ENCODE peak calls at places on chromosomes 6 and 20, in four cellular contexts. One of them, this sample, is unnamed.

GRCh38 chr6:4135665-4136353 is 434 bp upstream of the ECI2 start:
- DNase-seq in SK-N-SH: peak; percentile 98
- DNase-seq in left lung: peak; percentile 99
- DNase-seq in adipocyte: peak; percentile 99
- DNase-seq in this sample: peak; percentile 98

GRCh38 chr6:52653151-52653550 is 17.8 kb upstream of the TMEM14A start:
- DNase-seq in SK-N-SH: no peak
- DNase-seq in left lung: no peak
- DNase-seq in adipocyte: no peak
- DNase-seq in this sample: no peak

GRCh38 chr6:5781966-5782556 is 224.7 kb downstream of the NRN1 start:
- DNase-seq in SK-N-SH: no peak
- DNase-seq in left lung: no peak
- DNase-seq in adipocyte: no peak
- DNase-seq in this sample: peak; percentile 63

GRCh38 chr6:11710221-11710836 is 68.3 kb downstream of the ADTRP start:
- DNase-seq in SK-N-SH: peak; percentile 26
- DNase-seq in left lung: no peak
- DNase-seq in adipocyte: peak; percentile 33
- DNase-seq in this sample: no peak

GRCh38 chr6:75852721-75853120 is 103.7 kb downstream of the MYO6 start:
- DNase-seq in SK-N-SH: no peak
- DNase-seq in left lung: no peak
- DNase-seq in adipocyte: peak; percentile 39
- DNase-seq in this sample: no peak

GRCh38 chr6:146990284-146990683 is 213.9 kb upstream of the STXBP5 start:
- DNase-seq in SK-N-SH: no peak
- DNase-seq in left lung: no peak
- DNase-seq in adipocyte: peak; percentile 41
- DNase-seq in this sample: no peak

GRCh38 chr20:44917399-44917798 is 7.5 kb downstream of the PABPC1L start:
- DNase-seq in SK-N-SH: no peak
- DNase-seq in left lung: no peak
- DNase-seq in adipocyte: no peak
- DNase-seq in this sample: no peak

GRCh38 chr6:162055365-162055764 is 672.2 kb downstream of the PRKN start:
- DNase-seq in SK-N-SH: no peak
- DNase-seq in left lung: peak; percentile 22
- DNase-seq in adipocyte: no peak
- DNase-seq in this sample: peak; percentile 12

GRCh38 chr6:133309579-133309978 is 68.4 kb downstream of the EYA4 start:
- DNase-seq in SK-N-SH: no peak
- DNase-seq in left lung: no peak
- DNase-seq in adipocyte: peak; percentile 65
- DNase-seq in this sample: no peak

GRCh38 chr6:41040101-41040910 is 1.3 kb upstream of the UNC5CL start:
- DNase-seq in SK-N-SH: no peak
- DNase-seq in left lung: no peak
- DNase-seq in adipocyte: no peak
- DNase-seq in this sample: no peak

GRCh38 chr20:53149652-53150205 is 177.6 kb downstream of the TSHZ2 start:
- DNase-seq in SK-N-SH: no peak
- DNase-seq in left lung: no peak
- DNase-seq in adipocyte: no peak
- DNase-seq in this sample: no peak

GRCh38 chr6:41182069-41183034 is 18.6 kb downstream of the TREML2 start:
- DNase-seq in SK-N-SH: peak; percentile 55
- DNase-seq in left lung: no peak
- DNase-seq in adipocyte: peak; percentile 65
- DNase-seq in this sample: peak; percentile 75

GRCh38 chr6:1789092-1789491 is 179.4 kb downstream of the FOXC1 start:
- DNase-seq in SK-N-SH: no peak
- DNase-seq in left lung: no peak
- DNase-seq in adipocyte: no peak
- DNase-seq in this sample: no peak

GRCh38 chr6:73604461-73604860 is 49.3 kb downstream of the SLC17A5 start:
- DNase-seq in SK-N-SH: no peak
- DNase-seq in left lung: no peak
- DNase-seq in adipocyte: no peak
- DNase-seq in this sample: no peak

GRCh38 chr20:38920851-38921250 is 5.4 kb upstream of the FAM83D start:
- DNase-seq in SK-N-SH: no peak
- DNase-seq in left lung: no peak
- DNase-seq in adipocyte: no peak
- DNase-seq in this sample: no peak

GRCh38 chr6:110360671-110361070 is 2.5 kb upstream of the METTL24 start:
- DNase-seq in SK-N-SH: no peak
- DNase-seq in left lung: no peak
- DNase-seq in adipocyte: no peak
- DNase-seq in this sample: no peak

GRCh38 chr6:41683460-41684310 is 45.4 kb downstream of the MDFI start:
- DNase-seq in SK-N-SH: peak; percentile 96
- DNase-seq in left lung: peak; percentile 96
- DNase-seq in adipocyte: peak; percentile 89
- DNase-seq in this sample: peak; percentile 98

GRCh38 chr6:106114492-106114891 is 28.4 kb downstream of the PRDM1 start:
- DNase-seq in SK-N-SH: no peak
- DNase-seq in left lung: no peak
- DNase-seq in adipocyte: no peak
- DNase-seq in this sample: no peak

GRCh38 chr20:43721429-43722152 is 5.2 kb downstream of the GTSF1L start:
- DNase-seq in SK-N-SH: no peak
- DNase-seq in left lung: no peak
- DNase-seq in adipocyte: no peak
- DNase-seq in this sample: peak; percentile 63

GRCh38 chr6:85472744-85473143 is 22.9 kb downstream of the NT5E start:
- DNase-seq in SK-N-SH: no peak
- DNase-seq in left lung: no peak
- DNase-seq in adipocyte: peak; percentile 78
- DNase-seq in this sample: no peak

GRCh38 chr6:55836481-55836880 is 38.9 kb downstream of the BMP5 start:
- DNase-seq in SK-N-SH: no peak
- DNase-seq in left lung: no peak
- DNase-seq in adipocyte: no peak
- DNase-seq in this sample: no peak
- H3K4me3 ChIP-seq in SK-N-SH: no peak overlapping the region
- H3K4me3 ChIP-seq in left lung: no peak overlapping the region
- H3K4me3 ChIP-seq in adipocyte: no peak overlapping the region
- H3K4me3 ChIP-seq in this sample: no peak overlapping the region

GRCh38 chr20:1184260-1184637 is 532 bp downstream of the TMEM74B start:
- DNase-seq in SK-N-SH: peak; percentile 39
- DNase-seq in left lung: no peak
- DNase-seq in adipocyte: no peak
- DNase-seq in this sample: no peak
- H3K27me3 ChIP-seq in SK-N-SH: no peaks in the 10 kb centered on the region
- H3K27me3 ChIP-seq in left lung: peaks cover 10% of the 10 kb centered on the region
- H3K27me3 ChIP-seq in adipocyte: peaks cover 38% of the 10 kb centered on the region
- H3K27me3 ChIP-seq in this sample: peaks cover 33% of the 10 kb centered on the region

DNA sequence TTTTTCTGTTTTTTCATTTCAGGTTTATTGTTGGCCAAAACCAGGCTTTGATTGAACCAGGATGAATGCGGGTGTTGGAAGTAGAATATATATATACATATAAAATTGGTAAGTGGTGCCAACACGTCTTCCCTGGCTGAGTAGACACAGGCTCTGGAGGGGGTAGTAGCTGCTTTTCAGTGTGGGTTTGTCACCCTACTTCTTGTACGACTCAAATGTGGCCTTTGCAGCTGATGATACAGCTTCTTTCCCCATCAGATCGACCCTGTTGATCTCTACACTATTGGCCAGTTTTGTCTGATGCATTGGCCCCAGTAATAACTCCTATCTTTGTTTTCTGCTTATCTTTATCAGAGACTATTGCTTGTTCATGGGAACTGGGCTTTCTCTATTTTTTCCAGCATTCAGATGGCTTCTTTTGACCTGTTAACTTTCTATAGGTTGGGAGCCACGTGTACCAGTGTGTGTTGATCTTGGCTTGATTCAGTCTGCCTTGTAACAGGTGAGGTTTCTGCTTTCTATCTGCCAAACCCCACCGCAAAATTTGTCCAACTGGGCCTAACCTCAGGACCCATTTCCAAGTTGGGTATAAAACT is 2.7 kb upstream of the ZNFX1 start:
- DNase-seq in SK-N-SH: no peak
- DNase-seq in left lung: no peak
- DNase-seq in adipocyte: no peak
- DNase-seq in this sample: no peak
- H3K36me3 ChIP-seq in SK-N-SH: peaks cover 73% of the 10 kb centered on the region
- H3K36me3 ChIP-seq in left lung: peaks cover 9% of the 10 kb centered on the region
- H3K36me3 ChIP-seq in adipocyte: peaks cover 67% of the 10 kb centered on the region
- H3K36me3 ChIP-seq in this sample: peaks cover 60% of the 10 kb centered on the region

GRCh38 chr6:35470663-35471120 is 2.5 kb downstream of the RPL10A start:
- DNase-seq in SK-N-SH: no peak
- DNase-seq in left lung: no peak
- DNase-seq in adipocyte: peak; percentile 16
- DNase-seq in this sample: no peak
- H3K4me3 ChIP-seq in SK-N-SH: peak overlapping the region; percentile 67
- H3K4me3 ChIP-seq in left lung: no peak overlapping the region
- H3K4me3 ChIP-seq in adipocyte: peak overlapping the region; percentile 94
- H3K4me3 ChIP-seq in this sample: no peak overlapping the region

GRCh38 chr6:33896391-33897192 is 92.8 kb upstream of the MLN start:
- DNase-seq in SK-N-SH: no peak
- DNase-seq in left lung: peak; percentile 34
- DNase-seq in adipocyte: peak; percentile 52
- DNase-seq in this sample: no peak

GRCh38 chr6:33895988-33896387 is 92.2 kb upstream of the MLN start:
- DNase-seq in SK-N-SH: no peak
- DNase-seq in left lung: no peak
- DNase-seq in adipocyte: no peak
- DNase-seq in this sample: no peak

GRCh38 chr6:33892581-33893346 is 89.0 kb upstream of the MLN start:
- DNase-seq in SK-N-SH: no peak
- DNase-seq in left lung: peak; percentile 60
- DNase-seq in adipocyte: no peak
- DNase-seq in this sample: peak; percentile 70

GRCh38 chr6:33895296-33895695 is 91.5 kb upstream of the MLN start:
- DNase-seq in SK-N-SH: no peak
- DNase-seq in left lung: no peak
- DNase-seq in adipocyte: no peak
- DNase-seq in this sample: no peak

DNA sequence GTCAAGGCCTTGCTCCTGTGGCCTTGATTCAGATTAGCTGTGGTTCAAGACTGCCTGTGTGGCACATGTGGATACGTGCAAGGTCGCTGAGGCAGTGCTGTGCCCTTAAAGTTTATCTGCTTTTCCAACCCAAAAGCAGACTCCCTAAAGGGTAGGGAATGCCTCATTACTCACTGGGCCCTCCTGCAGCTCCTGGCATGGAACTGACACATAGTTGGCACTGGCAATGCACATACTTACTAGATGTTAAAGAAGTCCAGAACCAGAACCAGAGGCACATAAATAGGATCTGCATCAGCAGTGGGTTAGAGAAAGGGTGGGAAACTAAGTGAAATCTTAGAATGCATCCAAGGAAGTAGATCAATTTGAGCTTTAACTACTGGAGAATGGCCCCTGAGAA is 90.6 kb upstream of the MLN start:
- DNase-seq in SK-N-SH: no peak
- DNase-seq in left lung: peak; percentile 3
- DNase-seq in adipocyte: peak; percentile 62
- DNase-seq in this sample: no peak
- H3K27me3 ChIP-seq in SK-N-SH: peaks cover 29% of the 10 kb centered on the region
- H3K27me3 ChIP-seq in left lung: no peaks in the 10 kb centered on the region
- H3K27me3 ChIP-seq in adipocyte: peaks cover 28% of the 10 kb centered on the region
- H3K27me3 ChIP-seq in this sample: no peaks in the 10 kb centered on the region

DNA sequence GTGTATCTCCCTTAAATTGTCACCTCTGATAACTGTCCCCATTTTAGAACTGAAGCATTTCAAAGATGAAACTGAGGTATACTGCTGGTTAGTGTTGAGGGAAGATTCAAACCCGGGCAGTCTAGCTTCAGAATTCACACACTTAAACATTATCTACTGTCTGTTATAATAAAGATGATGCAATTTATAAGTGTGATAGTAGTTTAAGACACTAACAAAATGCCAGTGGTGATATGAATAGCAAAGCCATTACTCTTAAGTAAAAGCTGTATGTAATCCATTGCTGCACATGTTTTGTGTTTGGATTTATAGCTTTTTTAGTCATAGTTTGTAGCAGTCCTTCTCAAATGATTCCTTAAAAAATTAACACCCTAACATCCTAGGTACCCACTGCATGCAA is 19.8 kb downstream of the USP45 start:
- DNase-seq in SK-N-SH: no peak
- DNase-seq in left lung: no peak
- DNase-seq in adipocyte: peak; percentile 11
- DNase-seq in this sample: no peak
- H3K36me3 ChIP-seq in SK-N-SH: peaks cover 16% of the 10 kb centered on the region
- H3K36me3 ChIP-seq in left lung: no peaks in the 10 kb centered on the region
- H3K36me3 ChIP-seq in adipocyte: peaks cover 18% of the 10 kb centered on the region
- H3K36me3 ChIP-seq in this sample: peaks cover 1% of the 10 kb centered on the region